ENCODE peak calls at places on chromosomes 13 and 19, in seven cellular contexts. Z is GM12878, U is HCT116, T is H1, O is K562, K is SK-N-SH, F is HepG2. X is an unnamed sample.

GRCh38 chr13:114108141-114108761 is 24.2 kb downstream of the RASA3 start:
- DNase-seq in Z (no peak), U (no peak), T (no peak), O (no peak), K (no peak), F (no peak), X (no peak)

GRCh38 chr19:16585808-16586476 is 13.7 kb upstream of the SLC35E1 start:
- DNase-seq in Z (peak), U (no peak), T (no peak), O (no peak), K (no peak), F (no peak), X (no peak)

GRCh38 chr13:102020611-102021216 is 381.1 kb downstream of the FGF14 start:
- DNase-seq in Z (no peak), U (no peak), T (no peak), O (no peak), K (no peak), F (no peak), X (no peak)

GRCh38 chr13:80276371-80277289 is 64.3 kb downstream of the SPRY2 start:
- DNase-seq in Z (no peak), U (no peak), T (no peak), O (no peak), K (no peak), F (peak), X (no peak)

GRCh38 chr13:30972888-30973377 is 40.5 kb downstream of the TEX26 start:
- DNase-seq in Z (no peak), U (no peak), T (no peak), O (no peak), K (no peak), F (no peak), X (no peak)

GRCh38 chr19:18220632-18221275 is 5.5 kb downstream of the PDE4C start:
- DNase-seq in Z (no peak), U (no peak), T (peak), O (peak), K (no peak), F (no peak), X (no peak)

GRCh38 chr19:6530385-6531162 is at the start of gene TNFSF9:
- DNase-seq in Z (no peak), U (peak), T (peak), O (peak), K (peak), F (peak), X (peak)

GRCh38 chr13:111247552-111247951 is 72.9 kb upstream of the TEX29 start:
- DNase-seq in Z (no peak), U (no peak), T (peak), O (no peak), K (no peak), F (peak), X (peak)

GRCh38 chr19:40471111-40471510 is 4.3 kb downstream of the SPTBN4 start:
- DNase-seq in Z (no peak), U (no peak), T (no peak), O (no peak), K (no peak), F (no peak), X (no peak)

GRCh38 chr13:102774210-102774560 is 599 bp upstream of the TEX30 start:
- DNase-seq in Z (no peak), U (no peak), T (no peak), O (no peak), K (no peak), F (no peak), X (no peak)

GRCh38 chr13:41520699-41521630 is 63.6 kb downstream of the RGCC start:
- DNase-seq in Z (no peak), U (no peak), T (no peak), O (no peak), K (no peak), F (no peak), X (no peak)

GRCh38 chr13:29546662-29547061 is 48.8 kb downstream of the SLC7A1 start:
- DNase-seq in Z (no peak), U (no peak), T (no peak), O (no peak), K (no peak), F (no peak), X (no peak)

GRCh38 chr13:46184277-46184699 is 2.3 kb upstream of the LCP1 start:
- DNase-seq in Z (no peak), U (peak), T (peak), O (peak), K (peak), F (peak), X (peak)

GRCh38 chr19:18293642-18294466 is 12.4 kb upstream of the JUND start:
- DNase-seq in Z (no peak), U (no peak), T (no peak), O (no peak), K (no peak), F (no peak), X (no peak)

GRCh38 chr19:12156254-12157058 is at the start of gene ZNF625:
- DNase-seq in Z (peak), U (no peak), T (peak), O (no peak), K (peak), F (peak), X (peak)

GRCh38 chr19:38473201-38473600 is 39.7 kb downstream of the RYR1 start:
- DNase-seq in Z (no peak), U (no peak), T (no peak), O (no peak), K (no peak), F (no peak), X (no peak)

GRCh38 chr13:38394777-38395504 is 45.3 kb downstream of the UFM1 start:
- DNase-seq in Z (no peak), U (no peak), T (no peak), O (no peak), K (no peak), F (no peak), X (no peak)

GRCh38 chr19:18799389-18799970 is 8.4 kb upstream of the COMP start:
- DNase-seq in Z (no peak), U (no peak), T (no peak), O (no peak), K (no peak), F (no peak), X (no peak)

GRCh38 chr19:7742991-7743390 is 4.3 kb downstream of the CD209 start:
- DNase-seq in Z (no peak), U (no peak), T (no peak), O (no peak), K (no peak), F (no peak), X (no peak)

GRCh38 chr19:3844596-3844995 is 24.2 kb downstream of the ZFR2 start:
- DNase-seq in Z (no peak), U (no peak), T (no peak), O (no peak), K (no peak), F (no peak), X (no peak)

GRCh38 chr13:94329277-94329676 is 150.2 kb downstream of the DCT start:
- DNase-seq in Z (no peak), U (no peak), T (no peak), O (no peak), K (no peak), F (no peak), X (no peak)

GRCh38 chr13:114118763-114119123 is 13.7 kb downstream of the RASA3 start:
- DNase-seq in Z (no peak), U (no peak), T (no peak), O (no peak), K (peak), F (no peak), X (no peak)

DNA sequence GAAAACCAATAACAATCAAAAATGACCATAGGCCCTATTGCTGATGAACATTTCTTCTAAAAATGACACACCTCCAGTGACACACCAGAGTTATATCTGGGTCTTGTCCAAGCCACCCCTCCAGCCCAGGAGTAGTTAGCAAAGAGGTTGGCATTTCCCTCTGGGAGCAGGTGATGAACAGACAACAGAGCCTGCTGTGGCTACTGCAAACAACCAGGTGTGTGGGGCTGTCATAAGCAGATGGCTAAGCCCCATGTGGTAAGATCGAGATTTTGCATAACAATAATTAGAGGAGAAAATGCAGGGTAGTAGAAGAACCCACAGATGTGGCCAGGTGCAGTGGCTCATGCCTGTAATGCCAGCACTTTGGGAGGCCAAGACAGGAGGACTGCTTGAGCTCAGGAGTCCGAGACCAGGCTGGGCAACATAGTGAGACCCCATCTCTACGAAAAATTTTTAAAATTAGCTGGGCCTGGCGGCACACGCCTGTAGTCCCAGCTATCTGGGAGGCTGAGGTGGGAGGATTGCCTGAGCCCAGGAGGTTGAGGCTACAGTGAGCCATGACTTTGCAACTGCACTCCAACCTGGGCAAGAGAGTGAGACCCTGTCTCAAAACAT is 5.0 kb downstream of the XRCC1 start:
- DNase-seq in Z (no peak), U (no peak), T (no peak), O (no peak), K (no peak), F (no peak), X (no peak)
- TF ChIP-seq JUND in Z (no peak), U (no peak), T (no peak), O (no peak), K (no peak), F (no peak), X (no peak)

GRCh38 chr13:35963982-35964665 is 167.1 kb downstream of the DCLK1 start:
- DNase-seq in Z (no peak), U (no peak), T (no peak), O (no peak), K (no peak), F (no peak), X (no peak)

GRCh38 chr13:35957996-35958395 is 173.2 kb downstream of the DCLK1 start:
- DNase-seq in Z (no peak), U (no peak), T (no peak), O (no peak), K (no peak), F (no peak), X (no peak)

GRCh38 chr13:35957174-35957867 is 173.9 kb downstream of the DCLK1 start:
- DNase-seq in Z (no peak), U (no peak), T (no peak), O (no peak), K (no peak), F (no peak), X (no peak)

GRCh38 chr13:35961461-35962220 is 169.5 kb downstream of the DCLK1 start:
- DNase-seq in Z (no peak), U (no peak), T (no peak), O (no peak), K (no peak), F (no peak), X (no peak)

GRCh38 chr13:35961002-35961401 is 170.2 kb downstream of the DCLK1 start:
- DNase-seq in Z (no peak), U (no peak), T (no peak), O (no peak), K (no peak), F (no peak), X (no peak)
- TF ChIP-seq JUND in Z (no peak), U (no peak), T (no peak), O (no peak), K (peak), F (no peak), X (no peak)

DNA sequence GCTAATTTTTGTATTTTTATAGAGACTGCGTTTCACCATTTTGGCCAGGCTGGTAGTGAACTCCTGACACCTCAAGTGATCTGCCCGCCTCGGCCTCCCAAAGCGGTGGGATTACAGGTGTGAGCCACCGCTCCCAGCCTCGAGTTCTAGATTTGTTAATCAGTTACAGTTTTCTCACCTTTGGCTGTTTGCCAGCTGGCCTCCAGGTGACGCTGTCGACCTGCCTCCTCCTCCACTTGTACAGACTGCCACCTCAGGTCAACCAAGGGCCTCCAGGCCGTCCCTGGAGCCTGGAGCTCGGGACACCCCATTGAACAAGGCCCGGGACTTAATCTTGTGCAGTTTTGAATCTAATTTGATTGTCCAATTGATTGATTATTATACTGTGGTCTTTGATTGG is 45.5 kb downstream of the IER2 start:
- DNase-seq in Z (no peak), U (no peak), T (peak), O (peak), K (no peak), F (peak), X (no peak)
- TF ChIP-seq JUND in Z (no peak), U (no peak), T (peak), O (no peak), K (no peak), F (no peak), X (no peak)

GRCh38 chr13:44294868-44295267 is 78.8 kb upstream of the SERP2 start:
- DNase-seq in Z (no peak), U (no peak), T (no peak), O (no peak), K (no peak), F (no peak), X (no peak)

GRCh38 chr13:44292545-44292944 is 81.1 kb upstream of the SERP2 start:
- DNase-seq in Z (no peak), U (no peak), T (no peak), O (no peak), K (no peak), F (no peak), X (no peak)

GRCh38 chr13:44296856-44297255 is 76.8 kb upstream of the SERP2 start:
- DNase-seq in Z (no peak), U (no peak), T (no peak), O (no peak), K (no peak), F (no peak), X (no peak)

GRCh38 chr13:44293908-44294735 is 79.5 kb upstream of the SERP2 start:
- DNase-seq in Z (no peak), U (no peak), T (no peak), O (no peak), K (no peak), F (no peak), X (no peak)

DNA sequence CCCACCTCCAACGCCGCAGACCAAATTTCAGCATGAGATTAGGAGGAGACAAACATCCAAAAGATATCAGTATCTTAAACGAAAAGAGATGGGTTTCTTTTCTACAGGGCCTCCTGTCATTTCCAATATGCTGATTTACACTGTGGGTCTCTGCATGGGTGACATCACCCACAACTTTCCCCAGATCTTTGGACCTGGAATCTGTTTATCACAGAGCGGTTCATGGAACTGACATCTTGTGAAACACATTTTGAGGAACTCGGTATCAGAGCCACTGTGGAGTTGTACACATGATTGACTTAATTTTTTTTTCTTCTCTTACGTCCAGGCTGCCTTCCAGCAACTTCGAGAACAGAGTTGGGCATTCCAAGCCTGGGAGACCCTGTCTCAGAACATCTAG is 80.3 kb upstream of the SERP2 start:
- DNase-seq in Z (no peak), U (no peak), T (no peak), O (no peak), K (no peak), F (no peak), X (no peak)
- TF ChIP-seq JUND in Z (no peak), U (no peak), T (no peak), O (no peak), K (no peak), F (no peak), X (no peak)

X was measured in T47D.